ENCODE peak calls at places on chromosomes 16 and 17, in seven cellular contexts. One of them, this sample, is unnamed.

GRCh38 chr16:3030872-3031212 is 5.9 kb downstream of the BICDL2 start:
- DNase-seq in memory B cell: no peak
- DNase-seq in CMK: no peak
- DNase-seq in lower leg skin: no peak
- DNase-seq in neuronal stem cell: no peak
- DNase-seq in NCI-H2081: no peak
- DNase-seq in CD8-positive, alpha-beta memory T cell: no peak
- DNase-seq in this sample: no peak

GRCh38 chr17:27157898-27158297 is 136.0 kb upstream of the WSB1 start:
- DNase-seq in CMK: no peak
- DNase-seq in lower leg skin: no peak
- DNase-seq in neuronal stem cell: no peak
- DNase-seq in memory B cell: no peak
- DNase-seq in NCI-H2081: no peak
- DNase-seq in CD8-positive, alpha-beta memory T cell: no peak
- DNase-seq in this sample: no peak

GRCh38 chr17:18258356-18259038 is at the start of gene FLII:
- DNase-seq in memory B cell: peak
- DNase-seq in NCI-H2081: no peak
- DNase-seq in CMK: peak
- DNase-seq in CD8-positive, alpha-beta memory T cell: peak
- DNase-seq in lower leg skin: peak
- DNase-seq in neuronal stem cell: peak
- DNase-seq in this sample: peak

GRCh38 chr17:8807070-8807550 is 7.9 kb upstream of the MFSD6L start:
- DNase-seq in NCI-H2081: no peak
- DNase-seq in memory B cell: peak
- DNase-seq in CMK: peak
- DNase-seq in lower leg skin: peak
- DNase-seq in neuronal stem cell: no peak
- DNase-seq in CD8-positive, alpha-beta memory T cell: no peak
- DNase-seq in this sample: peak

GRCh38 chr16:75401697-75402096 is 31.6 kb downstream of the CFDP1 start:
- DNase-seq in neuronal stem cell: no peak
- DNase-seq in CMK: no peak
- DNase-seq in CD8-positive, alpha-beta memory T cell: no peak
- DNase-seq in NCI-H2081: no peak
- DNase-seq in lower leg skin: no peak
- DNase-seq in memory B cell: no peak
- DNase-seq in this sample: no peak

GRCh38 chr16:79297297-79297696 is 303.2 kb downstream of the MAF start:
- DNase-seq in CD8-positive, alpha-beta memory T cell: no peak
- DNase-seq in memory B cell: no peak
- DNase-seq in NCI-H2081: no peak
- DNase-seq in lower leg skin: no peak
- DNase-seq in neuronal stem cell: no peak
- DNase-seq in CMK: no peak
- DNase-seq in this sample: no peak

GRCh38 chr16:8936421-8936820 is 27.3 kb downstream of the USP7 start:
- DNase-seq in NCI-H2081: no peak
- DNase-seq in CMK: no peak
- DNase-seq in memory B cell: peak
- DNase-seq in CD8-positive, alpha-beta memory T cell: peak
- DNase-seq in lower leg skin: no peak
- DNase-seq in neuronal stem cell: no peak
- DNase-seq in this sample: peak

GRCh38 chr17:7177954-7178477 is 1.2 kb downstream of the ASGR1 start:
- DNase-seq in memory B cell: no peak
- DNase-seq in lower leg skin: no peak
- DNase-seq in neuronal stem cell: peak
- DNase-seq in CD8-positive, alpha-beta memory T cell: no peak
- DNase-seq in NCI-H2081: no peak
- DNase-seq in CMK: no peak
- DNase-seq in this sample: no peak

GRCh38 chr17:10286324-10286723 is 86.5 kb downstream of the MYH13 start:
- DNase-seq in memory B cell: no peak
- DNase-seq in NCI-H2081: no peak
- DNase-seq in CMK: no peak
- DNase-seq in lower leg skin: no peak
- DNase-seq in neuronal stem cell: no peak
- DNase-seq in CD8-positive, alpha-beta memory T cell: no peak
- DNase-seq in this sample: no peak

GRCh38 chr16:78684040-78684611 is 584.7 kb downstream of the WWOX start:
- DNase-seq in neuronal stem cell: no peak
- DNase-seq in CD8-positive, alpha-beta memory T cell: no peak
- DNase-seq in NCI-H2081: no peak
- DNase-seq in lower leg skin: peak
- DNase-seq in memory B cell: no peak
- DNase-seq in CMK: no peak
- DNase-seq in this sample: no peak